ENCODE peak calls at places on chromosomes 7 and 10, in seven cellular contexts. Q is esophagus muscularis mucosa, N is H1, V is heart right ventricle, Y is colonic mucosa, I is endothelial cell of umbilical vein, T is fibroblast of lung. Z is an unnamed sample.

GRCh38 chr10:12221323-12222298 is 25.6 kb downstream of the CDC123 start:
- DNase-seq in Q (no peak), I (no peak), V (no peak), Y (no peak), T (peak; percentile 56), N (no peak), Z (no peak)

GRCh38 chr7:121379930-121380329 is 16.2 kb downstream of the FAM3C start:
- DNase-seq in I (no peak), Y (no peak), T (no peak), Q (no peak), V (no peak), N (no peak), Z (no peak)

GRCh38 chr10:33333260-33334169 is 952 bp downstream of the NRP1 start:
- DNase-seq in V (no peak), T (peak; percentile 34), Y (peak; percentile 27), I (peak; percentile 55), Q (no peak), N (no peak), Z (peak; percentile 12)

GRCh38 chr7:66069732-66070131 is 5.9 kb upstream of the ASL start:
- DNase-seq in N (no peak), V (no peak), T (no peak), I (no peak), Q (no peak), Y (no peak), Z (no peak)

GRCh38 chr10:43939939-43940810 is 291.5 kb upstream of the ZNF32 start:
- DNase-seq in T (no peak), N (no peak), Q (peak; percentile 86), Y (no peak), V (peak; percentile 49), I (no peak), Z (no peak)

GRCh38 chr7:877312-878232 is 1.2 kb downstream of the GET4 start:
- DNase-seq in Y (peak; percentile 46), I (no peak), N (no peak), Q (no peak), T (no peak), V (peak; percentile 32), Z (no peak)

GRCh38 chr7:23022258-23022745 is 8.4 kb upstream of the HYCC1 start:
- DNase-seq in Q (no peak), Y (no peak), N (no peak), T (peak; percentile 96), I (no peak), V (no peak), Z (no peak)

GRCh38 chr7:140653319-140654108 is 12.9 kb upstream of the DENND2A start:
- DNase-seq in T (peak; percentile 59), N (no peak), V (peak; percentile 76), Y (peak; percentile 82), Q (no peak), I (peak; percentile 62), Z (no peak)

GRCh38 chr7:93890041-93890463 is 501 bp downstream of the TFPI2 start:
- DNase-seq in Y (no peak), I (peak; percentile 54), V (no peak), N (peak; percentile 25), Q (no peak), T (peak; percentile 74), Z (no peak)

GRCh38 chr7:118762451-118762850 is 537.9 kb downstream of the ANKRD7 start:
- DNase-seq in N (no peak), V (no peak), Y (no peak), T (no peak), Q (no peak), I (no peak), Z (no peak)

GRCh38 chr10:71623098-71623985 is 96.2 kb downstream of the C10orf105 start:
- DNase-seq in N (no peak), T (peak; percentile 35), Q (no peak), V (peak; percentile 30), I (peak; percentile 21), Y (no peak), Z (no peak)

GRCh38 chr7:41630741-41631140 is 72.1 kb downstream of the INHBA start:
- DNase-seq in N (no peak), Q (no peak), I (peak; percentile 14), T (no peak), V (no peak), Y (no peak), Z (no peak)

GRCh38 chr7:51251292-51251691 is 65.3 kb downstream of the COBL start:
- DNase-seq in Q (no peak), V (no peak), T (no peak), N (no peak), I (no peak), Y (no peak), Z (no peak)

GRCh38 chr7:4091767-4092166 is 590.3 kb upstream of the FOXK1 start:
- DNase-seq in Q (no peak), N (no peak), V (no peak), Y (no peak), I (no peak), T (no peak), Z (no peak)

GRCh38 chr10:85601526-85601925 is 765.1 kb downstream of the GRID1 start:
- DNase-seq in V (no peak), Q (peak; percentile 72), I (no peak), T (no peak), N (no peak), Y (no peak), Z (no peak)

GRCh38 chr10:121732676-121733445 is 134.6 kb upstream of the FGFR2 start:
- DNase-seq in Y (no peak), I (no peak), N (peak; percentile 59), T (no peak), Q (no peak), V (no peak), Z (no peak)

GRCh38 chr7:127689194-127689772 is 37.3 kb downstream of the SND1 start:
- DNase-seq in T (no peak), Y (no peak), V (no peak), Q (no peak), N (no peak), I (no peak), Z (no peak)

GRCh38 chr7:150329331-150330106 is 6.2 kb upstream of the ACTR3C start:
- DNase-seq in V (no peak), I (no peak), Y (no peak), Q (no peak), N (peak; percentile 66), T (no peak), Z (no peak)

GRCh38 chr10:85847085-85847484 is 519.5 kb downstream of the GRID1 start:
- DNase-seq in I (no peak), Y (no peak), V (no peak), N (no peak), Q (no peak), T (no peak), Z (no peak)

GRCh38 chr10:16519250-16519907 is 2.3 kb downstream of the C1QL3 start:
- DNase-seq in Y (no peak), V (no peak), N (no peak), Q (no peak), T (no peak), I (no peak), Z (no peak)

GRCh38 chr10:12434277-12434676 is 84.9 kb downstream of the CAMK1D start:
- DNase-seq in N (no peak), V (no peak), Y (no peak), I (no peak), T (no peak), Q (no peak), Z (no peak)

GRCh38 chr10:86349474-86349873 is 17.1 kb downstream of the GRID1 start:
- DNase-seq in N (peak; percentile 56), T (no peak), Q (no peak), Y (no peak), V (no peak), I (peak; percentile 21), Z (no peak)

GRCh38 chr7:16189026-16189715 is 232.2 kb downstream of the CRPPA start:
- DNase-seq in Y (no peak), Q (no peak), T (peak; percentile 60), I (no peak), V (no peak), N (no peak), Z (no peak)

GRCh38 chr10:103637855-103638561 is 144.5 kb downstream of the NEURL1 start:
- DNase-seq in N (no peak), V (peak; percentile 73), T (peak; percentile 96), Y (no peak), I (no peak), Q (no peak), Z (no peak)

GRCh38 chr7:119010635-119011034 is 786.1 kb downstream of the ANKRD7 start:
- DNase-seq in N (no peak), Q (no peak), T (no peak), V (no peak), Y (no peak), I (no peak), Z (no peak)

GRCh38 chr10:48199580-48200377 is 74.7 kb downstream of the FRMPD2 start:
- DNase-seq in V (no peak), T (peak; percentile 51), I (no peak), Y (no peak), Q (no peak), N (no peak), Z (no peak)

GRCh38 chr7:135519871-135520270 is 10.0 kb upstream of the CNOT4 start:
- DNase-seq in Y (no peak), Q (no peak), I (no peak), T (no peak), V (no peak), N (no peak), Z (no peak)

DNA sequence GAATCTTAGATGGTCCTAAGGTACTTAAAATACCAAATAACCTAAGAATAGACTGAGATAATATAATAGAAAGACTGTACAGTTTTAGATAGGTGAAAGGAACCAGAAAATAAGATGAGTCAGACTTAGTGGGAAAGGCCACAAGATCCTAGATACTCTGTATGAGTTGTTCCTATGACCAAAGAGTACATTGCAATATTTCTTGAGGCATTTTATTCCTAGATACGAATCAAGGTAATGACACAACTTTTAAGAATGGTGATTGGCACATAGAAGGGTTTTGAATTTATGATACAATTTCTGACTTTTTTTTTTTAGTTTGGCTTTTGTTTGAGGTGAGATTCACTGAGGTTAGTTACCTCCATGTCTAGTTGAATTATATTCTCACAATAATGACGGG is 30.2 kb downstream of the MGAM start:
- DNase-seq in Y (no peak), Q (no peak), V (no peak), T (peak; percentile 58), I (no peak), N (no peak), Z (no peak)
- H3K27ac ChIP-seq in Y (no peak overlapping the region), Q (no peak overlapping the region), V (no peak overlapping the region), T (no peak overlapping the region), I (no peak overlapping the region), N (no peak overlapping the region), Z (no peak overlapping the region)

GRCh38 chr7:152572101-152572500 is 103.8 kb downstream of the XRCC2 start:
- DNase-seq in N (no peak), T (no peak), Y (no peak), I (no peak), Q (no peak), V (no peak), Z (no peak)
- H3K9me3 ChIP-seq in N (no peaks in the 10 kb centered on the region), T (no peaks in the 10 kb centered on the region), Y (no peaks in the 10 kb centered on the region), I (no peaks in the 10 kb centered on the region), Q (no peaks in the 10 kb centered on the region), V (no peaks in the 10 kb centered on the region), Z (no peaks in the 10 kb centered on the region)

GRCh38 chr10:98296514-98296913 is 28.5 kb upstream of the LOXL4 start:
- DNase-seq in Y (no peak), N (no peak), T (no peak), Q (no peak), I (no peak), V (no peak), Z (no peak)
- TF ChIP-seq CTCF in Y (no peak), N (peak; percentile 12), T (no peak), Q (no peak), I (no peak), V (no peak), Z (no peak)

DNA sequence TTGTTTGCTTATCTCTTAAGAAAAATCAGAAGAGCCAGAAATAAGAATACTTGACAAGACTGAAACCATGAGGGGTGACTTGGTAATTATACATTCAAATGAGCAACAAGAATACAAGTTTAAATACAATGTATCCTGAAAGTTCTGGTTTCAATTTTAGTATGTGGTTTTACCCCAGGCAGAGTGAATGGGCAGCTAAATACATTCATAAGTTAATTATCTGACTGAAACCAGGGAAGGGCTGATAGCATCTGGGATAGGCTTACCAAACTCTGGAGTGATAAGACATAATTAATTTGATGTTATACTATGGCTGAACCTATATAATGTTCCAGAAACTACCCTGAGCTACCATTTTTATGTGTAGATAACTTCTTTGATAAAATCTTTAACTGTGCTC is 252.2 kb upstream of the PLXNA4 start:
- DNase-seq in I (no peak), N (no peak), Q (no peak), T (no peak), Y (no peak), V (no peak), Z (no peak)
- H3K27ac ChIP-seq in I (no peak overlapping the region), N (no peak overlapping the region), Q (no peak overlapping the region), T (no peak overlapping the region), Y (no peak overlapping the region), V (no peak overlapping the region), Z (no peak overlapping the region)

Z was measured in CD4-positive, alpha-beta T cell.